ENCODE peak calls at places on chromosome 17, in eight cellular contexts. G, J, U, M, A, D, N and I are unnamed samples.

GRCh38 chr17:57544381-57544780 is 200.7 kb downstream of the CCDC182 start:
- DNase-seq in A (no peak), M (no peak), G (no peak), N (no peak), J (no peak), U (no peak), D (no peak), I (no peak)

GRCh38 chr17:4956493-4957061 is 5.7 kb downstream of the ENO3 start:
- DNase-seq in U (peak), G (no peak), J (no peak), N (peak), D (peak), A (no peak), M (peak), I (no peak)

GRCh38 chr17:1511756-1512321 is 4.6 kb downstream of the INPP5K start:
- DNase-seq in G (no peak), A (peak), D (no peak), U (no peak), J (no peak), M (no peak), N (no peak), I (no peak)

GRCh38 chr17:1022278-1023024 is 25.5 kb downstream of the TIMM22 start:
- DNase-seq in J (no peak), D (no peak), U (peak), N (no peak), G (no peak), A (no peak), M (no peak), I (no peak)

GRCh38 chr17:5780476-5780875 is 196.2 kb upstream of the NLRP1 start:
- DNase-seq in U (no peak), J (no peak), A (no peak), N (no peak), G (no peak), D (no peak), M (no peak), I (no peak)

GRCh38 chr17:32310927-32311568 is 30.9 kb downstream of the C17orf75 start:
- DNase-seq in U (no peak), D (no peak), J (no peak), N (no peak), G (no peak), A (no peak), M (no peak), I (peak)

GRCh38 chr17:29857823-29858222 is 72.2 kb downstream of the SSH2 start:
- DNase-seq in D (no peak), U (no peak), M (no peak), N (no peak), J (no peak), G (no peak), A (no peak), I (no peak)

GRCh38 chr17:75846701-75847594 is 2.7 kb upstream of the UNC13D start:
- DNase-seq in U (peak), G (peak), A (no peak), M (no peak), N (no peak), D (no peak), J (no peak), I (no peak)

GRCh38 chr17:50102164-50102991 is 7.2 kb downstream of the PDK2 start:
- DNase-seq in J (no peak), N (no peak), A (peak), D (peak), U (peak), M (peak), G (no peak), I (no peak)

GRCh38 chr17:56908061-56908542 is 5.7 kb downstream of the TRIM25 start:
- DNase-seq in J (no peak), D (peak), U (peak), N (no peak), A (peak), G (peak), M (peak), I (peak)

GRCh38 chr17:41544497-41544896 is 16.4 kb upstream of the KRT19 start:
- DNase-seq in A (peak), M (no peak), G (no peak), J (no peak), D (no peak), N (no peak), U (no peak), I (no peak)

GRCh38 chr17:50173335-50173941 is 7.6 kb downstream of the SGCA start:
- DNase-seq in A (no peak), M (peak), U (peak), N (peak), D (no peak), G (no peak), J (no peak), I (no peak)

GRCh38 chr17:8005357-8005756 is 2.9 kb downstream of the GUCY2D start:
- DNase-seq in U (no peak), J (peak), D (peak), G (no peak), M (no peak), N (no peak), A (no peak), I (no peak)

GRCh38 chr17:13306310-13306962 is 288.6 kb upstream of the ELAC2 start:
- DNase-seq in N (peak), U (no peak), D (no peak), A (no peak), J (no peak), M (no peak), G (peak), I (peak)

GRCh38 chr17:18250259-18250658 is 8.3 kb downstream of the FLII start:
- DNase-seq in N (no peak), J (no peak), D (no peak), M (no peak), G (no peak), U (no peak), A (peak), I (no peak)

GRCh38 chr17:72166040-72166439 is 45.2 kb downstream of the SOX9 start:
- DNase-seq in D (no peak), N (peak), G (no peak), U (no peak), J (no peak), M (no peak), A (no peak), I (no peak)

GRCh38 chr17:75086496-75087181 is 1.1 kb upstream of the SLC16A5 start:
- DNase-seq in D (no peak), G (no peak), N (no peak), U (no peak), A (peak), J (no peak), M (no peak), I (no peak)

GRCh38 chr17:61294777-61295176 is 104.9 kb upstream of the TBX2 start:
- DNase-seq in G (no peak), M (no peak), A (no peak), U (no peak), J (no peak), D (no peak), N (peak), I (no peak)

GRCh38 chr17:72183194-72183685 is 62.4 kb downstream of the SOX9 start:
- DNase-seq in J (no peak), M (no peak), N (no peak), G (no peak), U (no peak), A (no peak), D (no peak), I (no peak)

GRCh38 chr17:33229499-33229898 is 63.6 kb downstream of the ASIC2 start:
- DNase-seq in M (no peak), N (no peak), G (no peak), J (no peak), A (no peak), U (no peak), D (no peak), I (no peak)

GRCh38 chr17:29581583-29582253 is 7.7 kb downstream of the GIT1 start:
- DNase-seq in M (no peak), N (no peak), D (no peak), J (peak), G (no peak), A (no peak), U (peak), I (no peak)

GRCh38 chr17:8904686-8905085 is 37.2 kb upstream of the PIK3R6 start:
- DNase-seq in J (no peak), M (no peak), D (no peak), U (no peak), A (no peak), G (no peak), N (no peak), I (no peak)

GRCh38 chr17:733743-734142 is 1.3 kb downstream of the TLCD3A start:
- DNase-seq in M (no peak), N (no peak), U (no peak), J (no peak), G (no peak), A (no peak), D (no peak), I (no peak)

GRCh38 chr17:62819511-62820221 is 11.6 kb upstream of the MARCHF10 start:
- DNase-seq in M (peak), J (peak), A (peak), G (no peak), U (peak), D (peak), N (peak), I (no peak)

GRCh38 chr17:1965556-1966273 is 59.4 kb downstream of the RTN4RL1 start:
- DNase-seq in M (no peak), J (no peak), N (no peak), G (no peak), A (no peak), U (no peak), D (no peak), I (no peak)

GRCh38 chr17:560379-560935 is 154.2 kb downstream of the VPS53 start:
- DNase-seq in A (no peak), G (no peak), N (no peak), D (no peak), M (no peak), U (no peak), J (no peak), I (no peak)

GRCh38 chr17:40550608-40551007 is 14.7 kb downstream of the CCR7 start:
- DNase-seq in N (no peak), U (no peak), J (no peak), M (peak), G (no peak), A (peak), D (peak), I (no peak)

GRCh38 chr17:40602445-40603443 is 37.5 kb upstream of the CCR7 start:
- DNase-seq in N (no peak), J (no peak), U (no peak), M (no peak), A (no peak), D (no peak), G (peak), I (no peak)

GRCh38 chr17:48637323-48638260 is 11.4 kb upstream of the HOXB9 start:
- DNase-seq in M (no peak), J (no peak), D (peak), N (no peak), G (no peak), U (no peak), A (no peak), I (no peak)

GRCh38 chr17:50926523-50926922 is 60.4 kb upstream of the TOB1 start:
- DNase-seq in M (no peak), N (no peak), D (no peak), G (no peak), J (no peak), A (no peak), U (peak), I (no peak)

DNA sequence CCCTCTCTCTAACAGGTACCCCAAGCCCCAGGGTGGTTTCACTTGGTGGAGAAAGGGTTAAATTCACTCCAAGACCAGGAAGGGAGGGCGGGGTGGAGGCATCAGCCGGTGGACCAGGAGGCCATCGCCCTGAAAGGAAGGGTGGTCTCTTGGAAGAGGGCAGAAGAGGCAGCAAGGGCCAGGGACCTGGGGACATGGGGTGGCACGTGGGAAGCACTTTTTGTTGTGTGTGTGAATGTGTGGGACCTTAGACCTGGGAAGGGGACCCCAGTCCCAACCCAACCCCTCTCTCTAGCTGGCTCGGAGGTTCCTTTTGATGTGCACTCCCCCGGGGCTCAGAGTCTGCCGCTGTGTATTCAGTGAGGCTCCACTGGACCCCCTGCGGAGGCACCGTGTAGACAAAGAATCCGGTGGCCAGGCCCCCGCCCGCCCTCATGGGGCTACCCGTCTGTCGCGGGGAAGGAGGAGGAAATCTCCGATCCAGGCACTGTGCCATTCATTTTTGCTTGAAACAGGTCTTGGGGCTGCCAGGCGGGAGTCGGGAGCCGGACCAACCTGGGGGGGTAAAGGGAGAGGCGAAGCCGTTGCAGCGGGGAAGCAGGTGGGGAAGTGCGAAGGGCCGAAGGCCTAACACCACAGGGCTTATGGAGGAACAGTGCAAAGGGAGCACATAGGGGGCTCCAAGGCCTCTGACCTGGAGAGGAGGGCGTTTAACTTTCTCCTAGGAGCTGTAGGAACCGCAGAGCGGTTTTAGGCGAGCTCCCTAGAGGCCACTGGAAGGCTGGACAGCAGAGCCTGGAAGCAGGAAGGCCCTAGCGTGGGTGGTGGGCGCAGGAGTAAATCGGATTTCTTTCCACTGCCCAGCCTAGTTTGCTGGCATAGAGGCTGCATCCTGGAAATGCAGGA is 3.2 kb upstream of the WNT3 start:
- DNase-seq in G (no peak), A (no peak), N (peak), M (no peak), U (no peak), J (no peak), D (no peak), I (no peak)
- H3K4me3 ChIP-seq in G (no peak), A (no peak), N (no peak), M (no peak), U (no peak), J (no peak), D (no peak), I (no peak)

GRCh38 chr17:66172706-66173223 is 19.2 kb downstream of the CEP112 start:
- DNase-seq in U (no peak), N (no peak), A (no peak), D (no peak), J (no peak), G (no peak), M (no peak), I (no peak)

GRCh38 chr17:66172144-66172543 is 19.8 kb downstream of the CEP112 start:
- DNase-seq in M (no peak), A (no peak), J (no peak), G (no peak), N (no peak), D (no peak), U (no peak), I (no peak)

GRCh38 chr17:66177048-66177447 is 14.9 kb downstream of the CEP112 start:
- DNase-seq in U (no peak), A (no peak), M (no peak), J (no peak), D (no peak), N (no peak), G (no peak), I (no peak)

GRCh38 chr17:66178642-66179041 is 13.3 kb downstream of the CEP112 start:
- DNase-seq in D (no peak), J (no peak), M (no peak), U (no peak), N (no peak), A (no peak), G (no peak), I (no peak)

GRCh38 chr17:66175892-66176291 is 16.0 kb downstream of the CEP112 start:
- DNase-seq in D (no peak), U (no peak), M (no peak), G (no peak), A (no peak), N (no peak), J (no peak), I (no peak)
- H3K4me3 ChIP-seq in D (no peak), U (no peak), M (no peak), G (no peak), A (no peak), N (no peak), J (no peak), I (no peak)

DNA sequence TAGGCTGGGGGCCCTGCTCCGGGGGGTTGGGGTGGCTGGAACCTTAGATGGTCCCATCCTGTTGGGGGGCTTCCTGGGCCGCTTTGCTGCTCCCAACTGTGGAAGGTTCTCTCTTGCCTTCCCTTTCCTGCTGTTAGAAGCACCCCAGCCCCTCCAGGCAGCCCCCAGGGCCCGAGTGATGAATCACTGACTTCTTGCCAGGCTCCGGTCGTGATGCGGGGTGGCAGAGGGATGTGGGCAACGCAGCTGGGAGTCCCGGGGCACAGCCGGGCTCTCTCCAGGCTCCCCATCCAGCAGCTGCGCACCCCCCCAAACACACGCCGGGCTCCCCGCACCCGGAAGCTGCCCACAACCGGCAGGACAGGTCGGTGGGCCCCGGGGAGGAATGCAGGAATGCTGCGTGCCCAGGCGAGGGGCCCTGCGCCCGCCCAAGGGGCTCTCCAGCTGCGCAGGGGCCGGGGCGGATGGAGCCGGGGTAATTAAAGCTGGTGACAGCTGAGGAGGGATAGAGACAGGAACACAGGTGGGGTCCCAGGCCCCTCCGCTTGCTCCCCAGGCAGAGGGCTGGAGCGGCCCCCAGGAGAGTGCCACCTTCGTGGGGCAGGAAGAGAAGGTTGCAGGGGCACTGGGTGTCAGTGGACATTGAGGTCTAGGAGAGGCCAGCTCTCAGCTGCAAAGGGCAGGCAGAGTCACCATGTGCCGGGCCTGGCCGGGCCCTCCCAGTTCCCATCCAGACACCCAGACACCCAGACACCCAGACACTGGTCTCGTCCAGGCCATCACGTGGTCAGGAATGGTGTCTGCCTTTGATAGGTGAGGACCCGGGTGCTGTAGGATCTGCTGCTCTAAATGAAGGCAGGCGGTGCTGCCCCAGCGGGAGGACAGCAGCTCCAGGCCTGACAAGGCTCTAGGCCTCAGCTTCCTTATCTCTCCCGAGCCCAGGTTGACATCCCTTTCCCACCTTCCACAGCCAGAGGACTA is 15.0 kb upstream of the SLC38A10 start:
- DNase-seq in A (no peak), G (no peak), U (peak), J (no peak), N (peak), D (no peak), M (no peak), I (no peak)
- H3K4me3 ChIP-seq in A (no peak), G (no peak), U (peak), J (no peak), N (no peak), D (peak), M (peak), I (no peak)

GRCh38 chr17:79798296-79799173 is 1.7 kb upstream of the CBX8 start:
- DNase-seq in A (no peak), N (peak), M (peak), D (no peak), J (no peak), U (peak), G (peak), I (no peak)
- H3K4me3 ChIP-seq in A (peak), N (no peak), M (peak), D (peak), J (peak), U (peak), G (no peak), I (peak)

DNA sequence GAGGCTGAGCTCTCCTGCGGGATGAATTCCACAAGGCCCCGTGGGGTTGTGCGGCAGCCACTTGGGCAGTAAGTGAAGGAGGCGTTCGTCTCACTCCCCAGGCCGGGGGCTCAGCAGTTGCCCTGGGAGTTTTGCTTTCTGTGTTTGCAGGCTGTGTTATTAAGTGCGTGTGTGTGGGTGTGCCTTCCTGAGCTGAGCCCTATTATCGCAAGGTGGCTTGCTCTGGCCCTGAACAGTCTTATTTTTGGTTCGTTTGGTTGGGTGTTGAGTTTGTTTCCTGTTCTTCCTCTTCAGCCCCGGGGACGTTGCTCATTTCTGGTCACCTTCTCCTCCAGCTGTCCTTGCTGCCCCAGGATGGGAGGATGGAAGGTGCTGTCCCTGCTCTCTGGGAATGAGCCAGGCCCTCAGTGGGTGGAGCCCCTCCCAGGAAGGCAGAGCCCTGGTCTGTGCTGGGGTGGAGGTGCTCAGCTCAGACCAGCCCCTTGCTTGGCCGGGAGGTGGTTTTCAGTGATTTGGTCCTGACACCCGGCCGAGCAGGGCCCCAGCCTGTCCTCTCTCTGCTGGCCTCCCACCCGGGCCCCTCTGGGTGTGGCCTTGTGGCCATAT is 28.6 kb downstream of the BAIAP2 start:
- DNase-seq in M (no peak), G (no peak), N (no peak), D (no peak), A (no peak), U (no peak), J (no peak), I (no peak)
- H3K4me3 ChIP-seq in M (no peak), G (no peak), N (no peak), D (no peak), A (no peak), U (no peak), J (no peak), I (no peak)

GRCh38 chr17:19648475-19649406 is at the start of gene ALDH3A2:
- DNase-seq in D (peak), N (peak), U (peak), J (peak), A (peak), G (peak), M (peak), I (peak)

GRCh38 chr17:19654342-19654886 is 5.9 kb downstream of the ALDH3A2 start:
- DNase-seq in N (no peak), A (no peak), D (no peak), U (peak), M (no peak), J (no peak), G (no peak), I (no peak)

GRCh38 chr17:19652595-19652994 is 4.0 kb downstream of the ALDH3A2 start:
- DNase-seq in U (no peak), G (no peak), M (no peak), A (no peak), J (no peak), D (no peak), N (no peak), I (no peak)

GRCh38 chr17:19650826-19651225 is 2.3 kb downstream of the ALDH3A2 start:
- DNase-seq in M (no peak), A (no peak), U (no peak), J (no peak), G (no peak), N (no peak), D (no peak), I (no peak)

GRCh38 chr17:19651461-19652238 is 3.1 kb downstream of the ALDH3A2 start:
- DNase-seq in N (peak), M (no peak), U (no peak), J (no peak), D (no peak), G (no peak), A (no peak), I (no peak)
- H3K4me3 ChIP-seq in N (no peak), M (peak), U (peak), J (no peak), D (no peak), G (no peak), A (no peak), I (no peak)